ENCODE peak calls at places on chromosomes 12 and 14, in eight cellular contexts. E is thyroid gland, M is ovary, B is erythroblast, Y is HCT116, G is GM12892, J is A549, Z is stomach. Q is an unnamed sample.

GRCh38 chr12:22624573-22624907 is 431 bp upstream of the ETNK1 start:
- DNase-seq in J (peak; percentile 13), B (no peak), Y (no peak), E (no peak), M (no peak), G (no peak), Z (no peak), Q (no peak)

GRCh38 chr14:55798400-55798799 is 218.4 kb downstream of the KTN1 start:
- DNase-seq in G (no peak), M (no peak), Z (peak; percentile 41), B (no peak), J (no peak), E (no peak), Y (no peak), Q (no peak)

GRCh38 chr12:109044241-109044640 is 8.1 kb upstream of the USP30 start:
- DNase-seq in B (no peak), E (no peak), G (no peak), Y (no peak), M (no peak), J (no peak), Z (no peak), Q (no peak)

GRCh38 chr12:77064891-77065360 is 443 bp downstream of the E2F7 start:
- DNase-seq in M (no peak), B (peak; percentile 64), E (no peak), Y (no peak), G (no peak), J (peak; percentile 58), Z (no peak), Q (no peak)

GRCh38 chr12:3149505-3150307 is 72.5 kb downstream of the TSPAN9 start:
- DNase-seq in Y (no peak), E (no peak), M (no peak), G (no peak), J (no peak), Z (no peak), B (no peak), Q (no peak)

GRCh38 chr12:114186241-114187002 is 219.5 kb downstream of the TBX5 start:
- DNase-seq in E (no peak), Y (no peak), G (no peak), M (no peak), J (no peak), Z (no peak), B (no peak), Q (no peak)

GRCh38 chr12:64824500-64825142 is at the start of gene TBC1D30:
- DNase-seq in B (no peak), J (no peak), G (peak; percentile 30), E (peak; percentile 27), M (peak; percentile 29), Z (no peak), Y (no peak), Q (no peak)

GRCh38 chr12:25121916-25122315 is 73.0 kb downstream of the DNAI7 start:
- DNase-seq in E (no peak), Z (no peak), Y (no peak), B (no peak), J (no peak), G (no peak), M (no peak), Q (no peak)

GRCh38 chr12:6612247-6612646 is 5.1 kb upstream of the CHD4 start:
- DNase-seq in M (peak; percentile 48), E (peak; percentile 28), J (no peak), B (no peak), G (no peak), Y (no peak), Z (no peak), Q (no peak)

GRCh38 chr14:57319636-57320035 is 50.9 kb downstream of the AP5M1 start:
- DNase-seq in J (no peak), E (no peak), Z (no peak), Y (no peak), M (no peak), G (no peak), B (no peak), Q (no peak)

GRCh38 chr12:4441355-4442330 is 4.0 kb downstream of the FGF6 start:
- DNase-seq in E (no peak), B (no peak), J (no peak), Z (no peak), Y (no peak), G (no peak), M (no peak), Q (no peak)

GRCh38 chr12:89051065-89051677 is 301.1 kb downstream of the DUSP6 start:
- DNase-seq in M (no peak), J (peak; percentile 51), B (peak; percentile 56), G (peak; percentile 2), E (peak; percentile 3), Z (no peak), Y (peak; percentile 70), Q (no peak)

GRCh38 chr14:51168220-51168613 is 71.8 kb upstream of the TMX1 start:
- DNase-seq in M (no peak), Y (no peak), G (no peak), E (no peak), B (no peak), Z (no peak), J (no peak), Q (no peak)

GRCh38 chr12:57389033-57389432 is 41.8 kb downstream of the R3HDM2 start:
- DNase-seq in J (peak; percentile 76), B (no peak), Y (peak; percentile 10), E (no peak), Z (no peak), G (no peak), M (no peak), Q (no peak)

GRCh38 chr12:117507547-117507946 is 146.1 kb upstream of the NOS1 start:
- DNase-seq in Z (peak; percentile 39), J (no peak), E (no peak), G (no peak), B (no peak), M (no peak), Y (no peak), Q (no peak)

GRCh38 chr12:10084733-10085132 is 14.1 kb downstream of the CLEC1A start:
- DNase-seq in Z (no peak), G (no peak), B (no peak), M (no peak), Y (no peak), J (no peak), E (no peak), Q (no peak)

GRCh38 chr12:116015525-116015924 is 262.0 kb downstream of the MED13L start:
- DNase-seq in G (no peak), Z (no peak), E (no peak), B (peak; percentile 21), Y (no peak), J (peak; percentile 23), M (no peak), Q (no peak)

GRCh38 chr12:11765421-11765816 is 115.9 kb downstream of the ETV6 start:
- DNase-seq in G (no peak), B (no peak), Z (no peak), Y (no peak), M (no peak), J (no peak), E (no peak), Q (no peak)

GRCh38 chr12:67811437-67812361 is 163.2 kb downstream of the DYRK2 start:
- DNase-seq in Z (no peak), J (no peak), Y (no peak), G (no peak), E (no peak), B (no peak), M (no peak), Q (no peak)

GRCh38 chr12:6426882-6427671 is 17.7 kb upstream of the CD27 start:
- DNase-seq in E (peak; percentile 86), J (no peak), G (peak; percentile 52), Z (peak; percentile 34), B (no peak), M (no peak), Y (no peak), Q (no peak)

GRCh38 chr12:102869571-102869970 is 47.5 kb downstream of the PAH start:
- DNase-seq in B (no peak), E (no peak), J (no peak), Y (no peak), Z (no peak), M (no peak), G (no peak), Q (no peak)

GRCh38 chr12:97567619-97568110 is 105.1 kb downstream of the RMST start:
- DNase-seq in J (no peak), Z (no peak), B (no peak), Y (no peak), E (no peak), M (no peak), G (no peak), Q (no peak)

GRCh38 chr12:121806556-121807308 is 2.9 kb downstream of the SETD1B start:
- DNase-seq in E (no peak), J (no peak), Y (no peak), B (no peak), G (no peak), Z (no peak), M (no peak), Q (no peak)

GRCh38 chr14:54565236-54566151 is 1.4 kb upstream of the SAMD4A start:
- DNase-seq in M (peak; percentile 96), J (peak; percentile 88), B (peak; percentile 77), Z (peak; percentile 94), Y (peak; percentile 79), G (peak; percentile 61), E (peak; percentile 96), Q (peak; percentile 56)

GRCh38 chr12:9751204-9752144 is 9.2 kb downstream of the CD69 start:
- DNase-seq in Z (no peak), B (peak; percentile 5), J (peak; percentile 36), E (no peak), M (no peak), Y (peak; percentile 12), G (no peak), Q (no peak)

GRCh38 chr14:100348779-100349708 is 25.9 kb downstream of the SLC25A47 start:
- DNase-seq in Y (no peak), G (no peak), J (no peak), M (no peak), Z (no peak), B (no peak), E (no peak), Q (no peak)
- TF ChIP-seq POLR2A in Y (no peak), G (no peak), J (no peak), M (no peak), Z (no peak), B (no peak), E (no peak), Q (no peak)

GRCh38 chr14:43503508-43503907 is 1003.6 kb downstream of the FSCB start:
- DNase-seq in G (no peak), E (no peak), B (peak; percentile 4), Y (no peak), Z (no peak), M (no peak), J (no peak), Q (no peak)
- TF ChIP-seq POLR2A in G (no peak), E (no peak), B (no peak), Y (no peak), Z (no peak), M (no peak), J (no peak), Q (no peak)

GRCh38 chr14:93115069-93115919 is 431 bp downstream of the ITPK1 start:
- DNase-seq in E (peak; percentile 88), G (peak; percentile 79), Y (peak; percentile 51), J (peak; percentile 70), M (peak; percentile 86), Z (peak; percentile 90), B (peak; percentile 89), Q (peak; percentile 62)
- TF ChIP-seq POLR2A in E (no peak), G (peak; percentile 45), Y (no peak), J (peak; percentile 40), M (no peak), Z (no peak), B (no peak), Q (no peak)

DNA sequence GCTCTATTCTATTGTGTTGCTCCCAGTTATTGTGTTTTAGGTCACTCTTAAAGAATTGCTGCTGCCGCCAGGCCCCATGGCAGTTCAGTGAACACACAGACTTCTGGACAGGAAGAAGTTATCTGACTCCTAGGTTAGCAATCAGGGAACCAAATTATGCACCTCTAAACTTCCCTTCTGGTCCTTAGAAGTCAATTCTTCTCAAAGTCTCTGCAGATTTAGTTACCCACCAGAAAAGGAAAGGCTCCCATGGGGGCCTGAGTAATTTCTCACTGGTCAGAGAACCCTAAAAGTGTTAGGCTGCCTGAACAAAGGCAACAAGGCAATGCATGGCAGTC is 10.0 kb downstream of the EMP1 start:
- DNase-seq in G (no peak), E (no peak), Z (no peak), Y (no peak), J (no peak), B (no peak), M (no peak), Q (no peak)
- TF ChIP-seq POLR2A in G (no peak), E (no peak), Z (no peak), Y (no peak), J (no peak), B (no peak), M (no peak), Q (no peak)

Q was measured in esophagus squamous epithelium.